ENCODE peak calls at places on chromosomes 16 and 17, in eight cellular contexts. S is RWPE1, I is AG08396, J is body of pancreas, F is A172, P is left cardiac atrium, K is BE2C, X is GM04504. M is an unnamed sample.

GRCh38 chr17:82272495-82273326 is 789 bp downstream of the CSNK1D start:
- DNase-seq in S (no peak), I (no peak), J (peak), F (no peak), P (peak), K (peak), X (no peak), M (no peak)

GRCh38 chr17:13503526-13503925 is 98.2 kb downstream of the HS3ST3A1 start:
- DNase-seq in S (no peak), I (no peak), J (no peak), F (no peak), P (no peak), K (no peak), X (no peak), M (no peak)

GRCh38 chr16:8677481-8677880 is 3.1 kb downstream of the ABAT start:
- DNase-seq in S (peak), I (no peak), J (no peak), F (peak), P (no peak), K (peak), X (peak), M (no peak)

GRCh38 chr17:45371414-45372324 is 54.8 kb upstream of the MAP3K14 start:
- DNase-seq in S (peak), I (peak), J (peak), F (peak), P (peak), K (peak), X (peak), M (no peak)

GRCh38 chr16:20844054-20844453 is 37.7 kb downstream of the REXO5 start:
- DNase-seq in S (no peak), I (no peak), J (no peak), F (no peak), P (no peak), K (no peak), X (no peak), M (no peak)

GRCh38 chr17:58630883-58631522 is 60.8 kb downstream of the TEX14 start:
- DNase-seq in S (no peak), I (no peak), J (peak), F (no peak), P (no peak), K (peak), X (no peak), M (no peak)

GRCh38 chr17:29591737-29592624 is 951 bp upstream of the ANKRD13B start:
- DNase-seq in S (peak), I (peak), J (peak), F (peak), P (peak), K (peak), X (no peak), M (peak)

GRCh38 chr17:38451030-38451839 is 23.0 kb downstream of the ARHGAP23 start:
- DNase-seq in S (peak), I (peak), J (no peak), F (peak), P (peak), K (no peak), X (no peak), M (no peak)

GRCh38 chr17:7929158-7930029 is at the start of gene KCNAB3:
- DNase-seq in S (peak), I (peak), J (peak), F (no peak), P (peak), K (peak), X (peak), M (no peak)

GRCh38 chr17:12974319-12974661 is 43.5 kb downstream of the ELAC2 start:
- DNase-seq in S (no peak), I (no peak), J (no peak), F (no peak), P (no peak), K (no peak), X (no peak), M (no peak)

GRCh38 chr17:39531252-39531651 is 70.0 kb downstream of the CDK12 start:
- DNase-seq in S (no peak), I (no peak), J (no peak), F (no peak), P (no peak), K (no peak), X (no peak), M (no peak)

GRCh38 chr16:2790631-2791030 is 3.3 kb upstream of the PRSS33 start:
- DNase-seq in S (no peak), I (no peak), J (no peak), F (no peak), P (no peak), K (no peak), X (no peak), M (no peak)

GRCh38 chr16:67021321-67021720 is 7.6 kb upstream of the CBFB start:
- DNase-seq in S (no peak), I (no peak), J (no peak), F (no peak), P (no peak), K (no peak), X (no peak), M (no peak)

GRCh38 chr16:27811881-27812280 is 251.6 kb downstream of the GSG1L start:
- DNase-seq in S (no peak), I (no peak), J (no peak), F (no peak), P (no peak), K (no peak), X (no peak), M (no peak)

GRCh38 chr16:2598723-2599122 is 60.9 kb downstream of the PDPK1 start:
- DNase-seq in S (no peak), I (no peak), J (no peak), F (no peak), P (peak), K (no peak), X (no peak), M (no peak)

GRCh38 chr17:3866269-3866668 is 20.2 kb upstream of the NCBP3 start:
- DNase-seq in S (no peak), I (no peak), J (no peak), F (no peak), P (no peak), K (no peak), X (no peak), M (no peak)

GRCh38 chr16:20916289-20916688 is 15.7 kb downstream of the LYRM1 start:
- DNase-seq in S (no peak), I (no peak), J (no peak), F (no peak), P (no peak), K (no peak), X (no peak), M (no peak)

GRCh38 chr17:73506470-73507435 is 137.5 kb downstream of the SDK2 start:
- DNase-seq in S (no peak), I (no peak), J (no peak), F (no peak), P (no peak), K (peak), X (no peak), M (no peak)

GRCh38 chr17:11094377-11094776 is 146.6 kb upstream of the SHISA6 start:
- DNase-seq in S (no peak), I (no peak), J (no peak), F (no peak), P (no peak), K (no peak), X (no peak), M (no peak)

GRCh38 chr16:74322301-74322710 is 25.7 kb downstream of the PSMD7 start:
- DNase-seq in S (no peak), I (no peak), J (no peak), F (no peak), P (no peak), K (no peak), X (no peak), M (no peak)

GRCh38 chr16:788399-789126 is at the start of gene CHTF18:
- DNase-seq in S (peak), I (peak), J (peak), F (peak), P (peak), K (peak), X (peak), M (peak)

GRCh38 chr16:19559242-19559910 is 3.9 kb downstream of the VPS35L start:
- DNase-seq in S (peak), I (peak), J (no peak), F (peak), P (no peak), K (peak), X (peak), M (peak)

GRCh38 chr17:77675816-77676799 is 282.4 kb upstream of the TNRC6C start:
- DNase-seq in S (no peak), I (no peak), J (no peak), F (no peak), P (peak), K (no peak), X (no peak), M (no peak)

GRCh38 chr17:78937561-78937960 is 12.4 kb upstream of the TIMP2 start:
- DNase-seq in S (no peak), I (no peak), J (no peak), F (no peak), P (no peak), K (no peak), X (no peak), M (no peak)

GRCh38 chr17:66296289-66296725 is 6.1 kb upstream of the PRKCA start:
- DNase-seq in S (no peak), I (no peak), J (no peak), F (no peak), P (no peak), K (no peak), X (no peak), M (no peak)

GRCh38 chr16:15749371-15749770 is 99.3 kb downstream of the NDE1 start:
- DNase-seq in S (no peak), I (peak), J (no peak), F (no peak), P (no peak), K (no peak), X (no peak), M (no peak)

GRCh38 chr17:77373298-77374169 is 232.8 kb downstream of the SEC14L1 start:
- DNase-seq in S (no peak), I (no peak), J (no peak), F (no peak), P (no peak), K (peak), X (no peak), M (no peak)

GRCh38 chr16:1779741-1780676 is 2.4 kb downstream of the SPSB3 start:
- DNase-seq in S (no peak), I (no peak), J (peak), F (no peak), P (peak), K (peak), X (no peak), M (no peak)

GRCh38 chr17:76371656-76372628 is 12.5 kb upstream of the SPHK1 start:
- DNase-seq in S (peak), I (peak), J (no peak), F (no peak), P (no peak), K (no peak), X (peak), M (no peak)

GRCh38 chr17:12522743-12523181 is 142.9 kb upstream of the MYOCD start:
- DNase-seq in S (peak), I (peak), J (no peak), F (no peak), P (peak), K (no peak), X (no peak), M (no peak)

M was measured in NCI-H1930.